ENCODE peak calls at places on chromosomes 1 and 21, in seven cellular contexts. One of them, this sample, is unnamed.

GRCh38 chr1:14520514-14521163 is 77.8 kb upstream of the KAZN start:
- DNase-seq in nephron progenitor cell: no peak
- DNase-seq in Jurkat, Clone E6-1: no peak
- DNase-seq in A172: no peak
- DNase-seq in fibroblast of the conjunctiva: no peak
- DNase-seq in left ventricle myocardium inferior: no peak
- DNase-seq in stimulated activated CD8-positive, alpha-beta memory T cell treated with anti-CD3 and anti-CD28 coated beads, Interleukin-15, amount 100 ng/mL, for 24 hours: no peak
- DNase-seq in this sample: no peak

GRCh38 chr1:41404308-41404755 is 43.1 kb downstream of the FOXO6 start:
- DNase-seq in nephron progenitor cell: peak; percentile 45
- DNase-seq in stimulated activated CD8-positive, alpha-beta memory T cell treated with anti-CD3 and anti-CD28 coated beads, Interleukin-15, amount 100 ng/mL, for 24 hours: no peak
- DNase-seq in A172: no peak
- DNase-seq in left ventricle myocardium inferior: no peak
- DNase-seq in fibroblast of the conjunctiva: no peak
- DNase-seq in Jurkat, Clone E6-1: peak; percentile 71
- DNase-seq in this sample: no peak

GRCh38 chr1:64038965-64039926 is 164.2 kb upstream of the UBE2U start:
- DNase-seq in Jurkat, Clone E6-1: no peak
- DNase-seq in nephron progenitor cell: no peak
- DNase-seq in stimulated activated CD8-positive, alpha-beta memory T cell treated with anti-CD3 and anti-CD28 coated beads, Interleukin-15, amount 100 ng/mL, for 24 hours: no peak
- DNase-seq in fibroblast of the conjunctiva: peak; percentile 98
- DNase-seq in left ventricle myocardium inferior: no peak
- DNase-seq in A172: peak; percentile 90
- DNase-seq in this sample: peak; percentile 93

GRCh38 chr1:193542668-193543067 is 356.3 kb upstream of the B3GALT2 start:
- DNase-seq in left ventricle myocardium inferior: no peak
- DNase-seq in fibroblast of the conjunctiva: no peak
- DNase-seq in stimulated activated CD8-positive, alpha-beta memory T cell treated with anti-CD3 and anti-CD28 coated beads, Interleukin-15, amount 100 ng/mL, for 24 hours: no peak
- DNase-seq in A172: no peak
- DNase-seq in nephron progenitor cell: no peak
- DNase-seq in Jurkat, Clone E6-1: no peak
- DNase-seq in this sample: no peak

GRCh38 chr1:59455206-59455605 is 158.3 kb downstream of the FGGY start:
- DNase-seq in fibroblast of the conjunctiva: peak; percentile 10
- DNase-seq in stimulated activated CD8-positive, alpha-beta memory T cell treated with anti-CD3 and anti-CD28 coated beads, Interleukin-15, amount 100 ng/mL, for 24 hours: no peak
- DNase-seq in nephron progenitor cell: no peak
- DNase-seq in A172: peak; percentile 45
- DNase-seq in left ventricle myocardium inferior: no peak
- DNase-seq in Jurkat, Clone E6-1: no peak
- DNase-seq in this sample: no peak

GRCh38 chr1:29664711-29665110 is 428.4 kb downstream of the PTPRU start:
- DNase-seq in Jurkat, Clone E6-1: no peak
- DNase-seq in left ventricle myocardium inferior: no peak
- DNase-seq in fibroblast of the conjunctiva: no peak
- DNase-seq in A172: no peak
- DNase-seq in nephron progenitor cell: no peak
- DNase-seq in stimulated activated CD8-positive, alpha-beta memory T cell treated with anti-CD3 and anti-CD28 coated beads, Interleukin-15, amount 100 ng/mL, for 24 hours: no peak
- DNase-seq in this sample: no peak

GRCh38 chr21:37565530-37566223 is 199.1 kb downstream of the DYRK1A start:
- DNase-seq in Jurkat, Clone E6-1: peak; percentile 28
- DNase-seq in nephron progenitor cell: no peak
- DNase-seq in left ventricle myocardium inferior: no peak
- DNase-seq in A172: peak; percentile 79
- DNase-seq in fibroblast of the conjunctiva: no peak
- DNase-seq in stimulated activated CD8-positive, alpha-beta memory T cell treated with anti-CD3 and anti-CD28 coated beads, Interleukin-15, amount 100 ng/mL, for 24 hours: no peak
- DNase-seq in this sample: no peak

GRCh38 chr21:34027727-34028461 is 45.5 kb upstream of the MRPS6 start:
- DNase-seq in stimulated activated CD8-positive, alpha-beta memory T cell treated with anti-CD3 and anti-CD28 coated beads, Interleukin-15, amount 100 ng/mL, for 24 hours: no peak
- DNase-seq in nephron progenitor cell: no peak
- DNase-seq in A172: peak; percentile 80
- DNase-seq in fibroblast of the conjunctiva: no peak
- DNase-seq in Jurkat, Clone E6-1: no peak
- DNase-seq in left ventricle myocardium inferior: no peak
- DNase-seq in this sample: no peak

GRCh38 chr1:9960705-9961562 is 17.7 kb downstream of the NMNAT1 start:
- DNase-seq in nephron progenitor cell: peak; percentile 40
- DNase-seq in Jurkat, Clone E6-1: no peak
- DNase-seq in A172: peak; percentile 18
- DNase-seq in stimulated activated CD8-positive, alpha-beta memory T cell treated with anti-CD3 and anti-CD28 coated beads, Interleukin-15, amount 100 ng/mL, for 24 hours: no peak
- DNase-seq in fibroblast of the conjunctiva: no peak
- DNase-seq in left ventricle myocardium inferior: no peak
- DNase-seq in this sample: no peak

GRCh38 chr21:25243809-25244208 is 363.5 kb downstream of the MRPL39 start:
- DNase-seq in Jurkat, Clone E6-1: no peak
- DNase-seq in stimulated activated CD8-positive, alpha-beta memory T cell treated with anti-CD3 and anti-CD28 coated beads, Interleukin-15, amount 100 ng/mL, for 24 hours: no peak
- DNase-seq in fibroblast of the conjunctiva: no peak
- DNase-seq in A172: no peak
- DNase-seq in nephron progenitor cell: no peak
- DNase-seq in left ventricle myocardium inferior: no peak
- DNase-seq in this sample: no peak

GRCh38 chr1:165843304-165843703 is 15.9 kb downstream of the UCK2 start:
- DNase-seq in A172: peak; percentile 45
- DNase-seq in left ventricle myocardium inferior: no peak
- DNase-seq in stimulated activated CD8-positive, alpha-beta memory T cell treated with anti-CD3 and anti-CD28 coated beads, Interleukin-15, amount 100 ng/mL, for 24 hours: no peak
- DNase-seq in Jurkat, Clone E6-1: no peak
- DNase-seq in fibroblast of the conjunctiva: no peak
- DNase-seq in nephron progenitor cell: no peak
- DNase-seq in this sample: no peak

GRCh38 chr1:80217377-80217986 is 1211.0 kb upstream of the ADGRL4 start:
- DNase-seq in fibroblast of the conjunctiva: peak; percentile 79
- DNase-seq in Jurkat, Clone E6-1: no peak
- DNase-seq in stimulated activated CD8-positive, alpha-beta memory T cell treated with anti-CD3 and anti-CD28 coated beads, Interleukin-15, amount 100 ng/mL, for 24 hours: no peak
- DNase-seq in A172: peak; percentile 20
- DNase-seq in left ventricle myocardium inferior: no peak
- DNase-seq in nephron progenitor cell: peak; percentile 9
- DNase-seq in this sample: peak; percentile 14

GRCh38 chr1:84721152-84721551 is 30.9 kb upstream of the SSX2IP start:
- DNase-seq in fibroblast of the conjunctiva: no peak
- DNase-seq in Jurkat, Clone E6-1: no peak
- DNase-seq in left ventricle myocardium inferior: no peak
- DNase-seq in stimulated activated CD8-positive, alpha-beta memory T cell treated with anti-CD3 and anti-CD28 coated beads, Interleukin-15, amount 100 ng/mL, for 24 hours: no peak
- DNase-seq in A172: peak; percentile 12
- DNase-seq in nephron progenitor cell: no peak
- DNase-seq in this sample: peak; percentile 57

GRCh38 chr1:162136760-162137537 is 67.5 kb downstream of the NOS1AP start:
- DNase-seq in nephron progenitor cell: no peak
- DNase-seq in Jurkat, Clone E6-1: no peak
- DNase-seq in stimulated activated CD8-positive, alpha-beta memory T cell treated with anti-CD3 and anti-CD28 coated beads, Interleukin-15, amount 100 ng/mL, for 24 hours: no peak
- DNase-seq in left ventricle myocardium inferior: no peak
- DNase-seq in fibroblast of the conjunctiva: peak; percentile 59
- DNase-seq in A172: peak; percentile 91
- DNase-seq in this sample: peak; percentile 41

GRCh38 chr1:2635271-2636010 is 2.6 kb upstream of the MMEL1 start:
- DNase-seq in stimulated activated CD8-positive, alpha-beta memory T cell treated with anti-CD3 and anti-CD28 coated beads, Interleukin-15, amount 100 ng/mL, for 24 hours: no peak
- DNase-seq in Jurkat, Clone E6-1: no peak
- DNase-seq in fibroblast of the conjunctiva: no peak
- DNase-seq in nephron progenitor cell: no peak
- DNase-seq in A172: no peak
- DNase-seq in left ventricle myocardium inferior: no peak
- DNase-seq in this sample: no peak

GRCh38 chr1:81174811-81175476 is 625.8 kb upstream of the ADGRL2 start:
- DNase-seq in stimulated activated CD8-positive, alpha-beta memory T cell treated with anti-CD3 and anti-CD28 coated beads, Interleukin-15, amount 100 ng/mL, for 24 hours: no peak
- DNase-seq in A172: peak; percentile 83
- DNase-seq in nephron progenitor cell: no peak
- DNase-seq in Jurkat, Clone E6-1: no peak
- DNase-seq in left ventricle myocardium inferior: no peak
- DNase-seq in fibroblast of the conjunctiva: no peak
- DNase-seq in this sample: no peak

GRCh38 chr1:234154320-234155251 is 218.7 kb upstream of the COA6 start:
- DNase-seq in A172: peak; percentile 82
- DNase-seq in nephron progenitor cell: peak; percentile 30
- DNase-seq in fibroblast of the conjunctiva: peak; percentile 56
- DNase-seq in left ventricle myocardium inferior: no peak
- DNase-seq in stimulated activated CD8-positive, alpha-beta memory T cell treated with anti-CD3 and anti-CD28 coated beads, Interleukin-15, amount 100 ng/mL, for 24 hours: no peak
- DNase-seq in Jurkat, Clone E6-1: peak; percentile 82
- DNase-seq in this sample: peak; percentile 40

GRCh38 chr1:153526132-153526543 is 9.7 kb downstream of the S100A6 start:
- DNase-seq in left ventricle myocardium inferior: no peak
- DNase-seq in fibroblast of the conjunctiva: no peak
- DNase-seq in A172: no peak
- DNase-seq in stimulated activated CD8-positive, alpha-beta memory T cell treated with anti-CD3 and anti-CD28 coated beads, Interleukin-15, amount 100 ng/mL, for 24 hours: no peak
- DNase-seq in nephron progenitor cell: no peak
- DNase-seq in Jurkat, Clone E6-1: no peak
- DNase-seq in this sample: no peak

GRCh38 chr1:145889722-145890121 is 4.1 kb upstream of the ANKRD35 start:
- DNase-seq in fibroblast of the conjunctiva: no peak
- DNase-seq in Jurkat, Clone E6-1: no peak
- DNase-seq in nephron progenitor cell: no peak
- DNase-seq in left ventricle myocardium inferior: no peak
- DNase-seq in A172: no peak
- DNase-seq in stimulated activated CD8-positive, alpha-beta memory T cell treated with anti-CD3 and anti-CD28 coated beads, Interleukin-15, amount 100 ng/mL, for 24 hours: no peak
- DNase-seq in this sample: no peak

GRCh38 chr1:104648269-104648691 is 898.6 kb downstream of the AMY1C start:
- DNase-seq in fibroblast of the conjunctiva: peak; percentile 0
- DNase-seq in stimulated activated CD8-positive, alpha-beta memory T cell treated with anti-CD3 and anti-CD28 coated beads, Interleukin-15, amount 100 ng/mL, for 24 hours: no peak
- DNase-seq in A172: peak; percentile 37
- DNase-seq in nephron progenitor cell: no peak
- DNase-seq in Jurkat, Clone E6-1: peak; percentile 20
- DNase-seq in left ventricle myocardium inferior: no peak
- DNase-seq in this sample: no peak

GRCh38 chr1:4711191-4711915 is 56.9 kb downstream of the AJAP1 start:
- DNase-seq in stimulated activated CD8-positive, alpha-beta memory T cell treated with anti-CD3 and anti-CD28 coated beads, Interleukin-15, amount 100 ng/mL, for 24 hours: no peak
- DNase-seq in Jurkat, Clone E6-1: no peak
- DNase-seq in A172: no peak
- DNase-seq in fibroblast of the conjunctiva: no peak
- DNase-seq in left ventricle myocardium inferior: no peak
- DNase-seq in nephron progenitor cell: peak; percentile 43
- DNase-seq in this sample: no peak

GRCh38 chr21:40685121-40685630 is 161.8 kb downstream of the DSCAM start:
- DNase-seq in stimulated activated CD8-positive, alpha-beta memory T cell treated with anti-CD3 and anti-CD28 coated beads, Interleukin-15, amount 100 ng/mL, for 24 hours: no peak
- DNase-seq in nephron progenitor cell: no peak
- DNase-seq in left ventricle myocardium inferior: peak; percentile 27
- DNase-seq in fibroblast of the conjunctiva: no peak
- DNase-seq in Jurkat, Clone E6-1: no peak
- DNase-seq in A172: no peak
- DNase-seq in this sample: no peak

GRCh38 chr21:46320331-46320801 is 3.3 kb downstream of the C21orf58 start:
- DNase-seq in A172: no peak
- DNase-seq in Jurkat, Clone E6-1: peak; percentile 98
- DNase-seq in stimulated activated CD8-positive, alpha-beta memory T cell treated with anti-CD3 and anti-CD28 coated beads, Interleukin-15, amount 100 ng/mL, for 24 hours: no peak
- DNase-seq in left ventricle myocardium inferior: no peak
- DNase-seq in nephron progenitor cell: no peak
- DNase-seq in fibroblast of the conjunctiva: no peak
- DNase-seq in this sample: no peak

GRCh38 chr1:100213141-100213540 is 35.1 kb upstream of the LRRC39 start:
- DNase-seq in stimulated activated CD8-positive, alpha-beta memory T cell treated with anti-CD3 and anti-CD28 coated beads, Interleukin-15, amount 100 ng/mL, for 24 hours: no peak
- DNase-seq in A172: no peak
- DNase-seq in fibroblast of the conjunctiva: no peak
- DNase-seq in left ventricle myocardium inferior: no peak
- DNase-seq in nephron progenitor cell: no peak
- DNase-seq in Jurkat, Clone E6-1: no peak
- DNase-seq in this sample: no peak

GRCh38 chr1:9724706-9725476 is 73.4 kb downstream of the PIK3CD start:
- DNase-seq in Jurkat, Clone E6-1: peak; percentile 35
- DNase-seq in nephron progenitor cell: peak; percentile 63
- DNase-seq in fibroblast of the conjunctiva: peak; percentile 33
- DNase-seq in left ventricle myocardium inferior: peak; percentile 50
- DNase-seq in stimulated activated CD8-positive, alpha-beta memory T cell treated with anti-CD3 and anti-CD28 coated beads, Interleukin-15, amount 100 ng/mL, for 24 hours: no peak
- DNase-seq in A172: peak; percentile 56
- DNase-seq in this sample: no peak

GRCh38 chr1:224502459-224503160 is 68.0 kb upstream of the WDR26 start:
- DNase-seq in stimulated activated CD8-positive, alpha-beta memory T cell treated with anti-CD3 and anti-CD28 coated beads, Interleukin-15, amount 100 ng/mL, for 24 hours: no peak
- DNase-seq in A172: peak; percentile 61
- DNase-seq in left ventricle myocardium inferior: no peak
- DNase-seq in nephron progenitor cell: no peak
- DNase-seq in Jurkat, Clone E6-1: peak; percentile 19
- DNase-seq in fibroblast of the conjunctiva: no peak
- DNase-seq in this sample: no peak

GRCh38 chr1:151611288-151611790 is 511 bp upstream of the SNX27 start:
- DNase-seq in nephron progenitor cell: no peak
- DNase-seq in left ventricle myocardium inferior: no peak
- DNase-seq in fibroblast of the conjunctiva: peak; percentile 62
- DNase-seq in Jurkat, Clone E6-1: no peak
- DNase-seq in A172: peak; percentile 49
- DNase-seq in stimulated activated CD8-positive, alpha-beta memory T cell treated with anti-CD3 and anti-CD28 coated beads, Interleukin-15, amount 100 ng/mL, for 24 hours: no peak
- DNase-seq in this sample: peak; percentile 31

GRCh38 chr1:58893257-58893869 is 109.5 kb upstream of the JUN start:
- DNase-seq in Jurkat, Clone E6-1: no peak
- DNase-seq in nephron progenitor cell: no peak
- DNase-seq in left ventricle myocardium inferior: peak; percentile 57
- DNase-seq in fibroblast of the conjunctiva: no peak
- DNase-seq in stimulated activated CD8-positive, alpha-beta memory T cell treated with anti-CD3 and anti-CD28 coated beads, Interleukin-15, amount 100 ng/mL, for 24 hours: no peak
- DNase-seq in A172: no peak
- DNase-seq in this sample: no peak

GRCh38 chr1:51139474-51139873 is 37.4 kb downstream of the C1orf185 start:
- DNase-seq in fibroblast of the conjunctiva: no peak
- DNase-seq in Jurkat, Clone E6-1: no peak
- DNase-seq in nephron progenitor cell: no peak
- DNase-seq in left ventricle myocardium inferior: no peak
- DNase-seq in stimulated activated CD8-positive, alpha-beta memory T cell treated with anti-CD3 and anti-CD28 coated beads, Interleukin-15, amount 100 ng/mL, for 24 hours: no peak
- DNase-seq in A172: no peak
- DNase-seq in this sample: no peak

GRCh38 chr1:226325178-226325577 is 16.2 kb upstream of the LIN9 start:
- DNase-seq in stimulated activated CD8-positive, alpha-beta memory T cell treated with anti-CD3 and anti-CD28 coated beads, Interleukin-15, amount 100 ng/mL, for 24 hours: no peak
- DNase-seq in fibroblast of the conjunctiva: no peak
- DNase-seq in A172: peak; percentile 56
- DNase-seq in left ventricle myocardium inferior: no peak
- DNase-seq in Jurkat, Clone E6-1: no peak
- DNase-seq in nephron progenitor cell: no peak
- DNase-seq in this sample: no peak

GRCh38 chr1:43621861-43622260 is 28.1 kb upstream of the KDM4A start:
- DNase-seq in A172: no peak
- DNase-seq in fibroblast of the conjunctiva: no peak
- DNase-seq in left ventricle myocardium inferior: no peak
- DNase-seq in nephron progenitor cell: no peak
- DNase-seq in stimulated activated CD8-positive, alpha-beta memory T cell treated with anti-CD3 and anti-CD28 coated beads, Interleukin-15, amount 100 ng/mL, for 24 hours: no peak
- DNase-seq in Jurkat, Clone E6-1: no peak
- DNase-seq in this sample: no peak

GRCh38 chr21:45537746-45538291 is 4.4 kb downstream of the SLC19A1 start:
- DNase-seq in stimulated activated CD8-positive, alpha-beta memory T cell treated with anti-CD3 and anti-CD28 coated beads, Interleukin-15, amount 100 ng/mL, for 24 hours: no peak
- DNase-seq in A172: no peak
- DNase-seq in fibroblast of the conjunctiva: no peak
- DNase-seq in nephron progenitor cell: no peak
- DNase-seq in left ventricle myocardium inferior: peak; percentile 6
- DNase-seq in Jurkat, Clone E6-1: no peak
- DNase-seq in this sample: no peak

GRCh38 chr21:44024895-44025353 is 12.8 kb downstream of the TRAPPC10 start:
- DNase-seq in A172: peak; percentile 22
- DNase-seq in fibroblast of the conjunctiva: peak; percentile 22
- DNase-seq in nephron progenitor cell: no peak
- DNase-seq in stimulated activated CD8-positive, alpha-beta memory T cell treated with anti-CD3 and anti-CD28 coated beads, Interleukin-15, amount 100 ng/mL, for 24 hours: no peak
- DNase-seq in left ventricle myocardium inferior: peak; percentile 64
- DNase-seq in Jurkat, Clone E6-1: no peak
- DNase-seq in this sample: peak; percentile 29

GRCh38 chr1:84268346-84268745 is 33.2 kb upstream of the SAMD13 start:
- DNase-seq in fibroblast of the conjunctiva: no peak
- DNase-seq in stimulated activated CD8-positive, alpha-beta memory T cell treated with anti-CD3 and anti-CD28 coated beads, Interleukin-15, amount 100 ng/mL, for 24 hours: no peak
- DNase-seq in left ventricle myocardium inferior: no peak
- DNase-seq in A172: no peak
- DNase-seq in Jurkat, Clone E6-1: no peak
- DNase-seq in nephron progenitor cell: no peak
- DNase-seq in this sample: no peak

GRCh38 chr21:15060776-15061175 is 4.0 kb downstream of the NRIP1 start:
- DNase-seq in A172: no peak
- DNase-seq in stimulated activated CD8-positive, alpha-beta memory T cell treated with anti-CD3 and anti-CD28 coated beads, Interleukin-15, amount 100 ng/mL, for 24 hours: no peak
- DNase-seq in left ventricle myocardium inferior: no peak
- DNase-seq in Jurkat, Clone E6-1: no peak
- DNase-seq in nephron progenitor cell: no peak
- DNase-seq in fibroblast of the conjunctiva: no peak
- DNase-seq in this sample: no peak